ENCODE peak calls at places on chromosomes 7 and 10, in ten cellular contexts. J is pons, L is NCI-H510A treated with DMSO at 0.1 percent for 48 hours, B is fibroblast of pulmonary artery, D is NCI-H460, A is T1000, U is iris pigment epithelial cell, X is NT2/D1, I is HFF-Myc, T is HEK293T. H is an unnamed sample.
A peak's percentile ranks its signal among the peaks of the same experiment; 100 is the strongest.

GRCh38 chr7:44309271-44310091 is 15.9 kb downstream of the CAMK2B start:
- DNase-seq in D (no peak), L (peak; percentile 44), A (no peak), X (peak; percentile 50), B (peak; percentile 61), T (no peak), U (peak; percentile 66), I (no peak), J (no peak), H (no peak)

GRCh38 chr10:71527135-71527534 is 130.4 kb downstream of the CDH23 start:
- DNase-seq in D (no peak), J (peak; percentile 11), L (no peak), B (no peak), T (no peak), X (no peak), I (no peak), A (no peak), U (no peak), H (no peak)

GRCh38 chr7:105840981-105841749 is 35.2 kb downstream of the ATXN7L1 start:
- DNase-seq in U (no peak), T (no peak), L (no peak), X (no peak), B (no peak), A (no peak), I (no peak), D (no peak), J (no peak), H (no peak)

GRCh38 chr10:30055094-30055701 is 4.2 kb downstream of the JCAD start:
- DNase-seq in I (no peak), X (no peak), J (no peak), B (peak; percentile 36), T (no peak), U (peak; percentile 48), D (no peak), A (no peak), L (no peak), H (no peak)

GRCh38 chr7:156998988-156999610 is 11.4 kb downstream of the MNX1 start:
- DNase-seq in U (no peak), T (no peak), I (no peak), L (no peak), J (no peak), B (no peak), A (no peak), X (no peak), D (no peak), H (no peak)

GRCh38 chr7:24024689-24025088 is 259.3 kb upstream of the NPY start:
- DNase-seq in X (no peak), J (no peak), A (no peak), B (no peak), L (no peak), T (no peak), U (no peak), D (no peak), I (no peak), H (no peak)

GRCh38 chr7:5420841-5421625 is 2.6 kb downstream of the TNRC18 start:
- DNase-seq in X (no peak), J (no peak), I (no peak), D (no peak), B (no peak), L (no peak), A (no peak), U (peak; percentile 18), T (no peak), H (peak; percentile 13)

GRCh38 chr10:114694062-114694461 is 36.0 kb upstream of the ABLIM1 start:
- DNase-seq in U (no peak), J (no peak), B (no peak), A (no peak), I (no peak), D (no peak), T (no peak), X (no peak), L (no peak), H (no peak)

GRCh38 chr10:86074294-86074693 is 292.3 kb downstream of the GRID1 start:
- DNase-seq in A (no peak), T (no peak), I (no peak), L (no peak), B (no peak), D (no peak), X (no peak), U (no peak), J (no peak), H (no peak)

GRCh38 chr7:93147358-93147757 is 827 bp downstream of the SAMD9L start:
- DNase-seq in T (no peak), I (no peak), D (peak; percentile 8), U (peak; percentile 73), J (peak; percentile 53), L (no peak), X (no peak), A (no peak), B (peak; percentile 63), H (no peak)

GRCh38 chr10:17665742-17666141 is 21.8 kb downstream of the STAM start:
- DNase-seq in D (peak; percentile 66), T (no peak), A (peak; percentile 80), B (peak; percentile 97), U (peak; percentile 96), X (no peak), I (peak; percentile 52), L (no peak), J (peak; percentile 93), H (no peak)

GRCh38 chr7:30613366-30614325 is 19.0 kb downstream of the GARS1 start:
- DNase-seq in D (no peak), A (no peak), L (no peak), I (no peak), T (no peak), X (no peak), J (no peak), B (peak; percentile 54), U (peak; percentile 46), H (no peak)

GRCh38 chr7:27106906-27107250 is 4.4 kb upstream of the HOXA2 start:
- DNase-seq in J (no peak), I (no peak), B (no peak), D (no peak), U (no peak), X (no peak), T (no peak), A (no peak), L (no peak), H (no peak)

GRCh38 chr10:78283069-78283682 is 249.5 kb downstream of the RPS24 start:
- DNase-seq in X (peak; percentile 58), U (no peak), T (no peak), A (no peak), D (no peak), I (no peak), B (no peak), L (no peak), J (no peak), H (no peak)

GRCh38 chr10:114278884-114279191 is 39.8 kb downstream of the VWA2 start:
- DNase-seq in B (no peak), J (no peak), D (no peak), L (no peak), A (no peak), I (no peak), U (no peak), T (no peak), X (no peak), H (no peak)

GRCh38 chr7:98137826-98138151 is 31.1 kb downstream of the LMTK2 start:
- DNase-seq in A (no peak), D (no peak), L (no peak), X (no peak), U (no peak), I (no peak), T (no peak), B (no peak), J (peak; percentile 87), H (no peak)

GRCh38 chr10:133324857-133325260 is 11.8 kb downstream of the CALY start:
- DNase-seq in L (no peak), X (no peak), U (no peak), I (no peak), B (no peak), J (no peak), A (no peak), T (no peak), D (no peak), H (peak; percentile 53)

GRCh38 chr7:20831451-20831850 is 44.8 kb upstream of the SP8 start:
- DNase-seq in B (no peak), X (no peak), I (no peak), A (no peak), L (no peak), U (no peak), J (no peak), D (no peak), T (no peak), H (no peak)

H was measured in NCI-H1417.